ENCODE peak calls at places on chromosomes 13 and 19, in ten cellular contexts. G, O, I, V, J, N, Y, U, B and H are unnamed samples.

GRCh38 chr13:109576331-109576813 is 210.0 kb downstream of the IRS2 start:
- DNase-seq in G (no peak), O (no peak), I (no peak), V (no peak), J (no peak), N (peak; percentile 10), Y (no peak), U (no peak), B (no peak), H (no peak)

GRCh38 chr19:15173746-15174404 is 26.9 kb downstream of the NOTCH3 start:
- DNase-seq in G (no peak), O (no peak), I (no peak), V (peak; percentile 19), J (peak; percentile 37), N (no peak), Y (no peak), U (no peak), B (no peak), H (no peak)

GRCh38 chr19:40331052-40331451 is 17.1 kb downstream of the C19orf47 start:
- DNase-seq in G (no peak), O (no peak), I (no peak), V (no peak), J (no peak), N (no peak), Y (no peak), U (no peak), B (no peak), H (no peak)

GRCh38 chr19:52188822-52189744 is 769 bp upstream of the PPP2R1A start:
- DNase-seq in G (peak; percentile 99), O (peak; percentile 15), I (no peak), V (peak; percentile 8), J (no peak), N (peak; percentile 60), Y (no peak), U (no peak), B (no peak), H (peak; percentile 58)

GRCh38 chr19:6473652-6474051 is 7.9 kb downstream of the DENND1C start:
- DNase-seq in G (no peak), O (no peak), I (no peak), V (no peak), J (no peak), N (no peak), Y (no peak), U (no peak), B (no peak), H (no peak)

GRCh38 chr13:101455863-101456262 is 3.4 kb downstream of the ITGBL1 start:
- DNase-seq in G (no peak), O (no peak), I (no peak), V (peak; percentile 94), J (no peak), N (peak; percentile 85), Y (no peak), U (peak; percentile 82), B (peak; percentile 90), H (no peak)

GRCh38 chr13:46775385-46776065 is 21.4 kb downstream of the ESD start:
- DNase-seq in G (no peak), O (no peak), I (no peak), V (no peak), J (no peak), N (no peak), Y (no peak), U (no peak), B (no peak), H (no peak)

GRCh38 chr13:20145521-20145920 is 15.3 kb downstream of the GJA3 start:
- DNase-seq in G (no peak), O (no peak), I (no peak), V (no peak), J (no peak), N (no peak), Y (no peak), U (no peak), B (no peak), H (no peak)

GRCh38 chr13:114057131-114058050 is 75.0 kb downstream of the RASA3 start:
- DNase-seq in G (no peak), O (no peak), I (no peak), V (no peak), J (no peak), N (no peak), Y (no peak), U (no peak), B (no peak), H (no peak)

GRCh38 chr19:42198676-42199439 is 18.6 kb downstream of the DEDD2 start:
- DNase-seq in G (no peak), O (no peak), I (no peak), V (no peak), J (peak; percentile 87), N (no peak), Y (no peak), U (no peak), B (no peak), H (no peak)

GRCh38 chr19:49395581-49396407 is 7.7 kb downstream of the KASH5 start:
- DNase-seq in G (no peak), O (no peak), I (no peak), V (no peak), J (no peak), N (no peak), Y (no peak), U (no peak), B (no peak), H (peak; percentile 73)

GRCh38 chr13:23392313-23392712 is 41.2 kb downstream of the SACS start:
- DNase-seq in G (no peak), O (no peak), I (no peak), V (no peak), J (no peak), N (no peak), Y (no peak), U (no peak), B (no peak), H (no peak)

GRCh38 chr19:18996796-18997394 is 36.4 kb downstream of the SUGP2 start:
- DNase-seq in G (no peak), O (no peak), I (no peak), V (no peak), J (no peak), N (no peak), Y (no peak), U (no peak), B (no peak), H (no peak)

GRCh38 chr13:35953537-35954206 is 177.5 kb downstream of the DCLK1 start:
- DNase-seq in G (no peak), O (peak; percentile 43), I (peak; percentile 53), V (peak; percentile 80), J (peak; percentile 28), N (peak; percentile 89), Y (peak; percentile 83), U (peak; percentile 85), B (peak; percentile 91), H (no peak)

GRCh38 chr13:93714171-93714570 is 487.6 kb downstream of the GPC6 start:
- DNase-seq in G (no peak), O (no peak), I (no peak), V (peak; percentile 18), J (no peak), N (no peak), Y (no peak), U (no peak), B (no peak), H (no peak)

GRCh38 chr19:53463263-53463662 is 4.3 kb upstream of the ZNF813 start:
- DNase-seq in G (no peak), O (no peak), I (no peak), V (no peak), J (peak; percentile 31), N (no peak), Y (peak; percentile 73), U (no peak), B (peak; percentile 6), H (no peak)

GRCh38 chr19:49502866-49503581 is 6.8 kb downstream of the RPS11 start:
- DNase-seq in G (no peak), O (no peak), I (peak; percentile 84), V (peak; percentile 58), J (peak; percentile 74), N (peak; percentile 47), Y (peak; percentile 77), U (peak; percentile 77), B (peak; percentile 71), H (no peak)

GRCh38 chr19:15128162-15128770 is 21.1 kb downstream of the SYDE1 start:
- DNase-seq in G (no peak), O (no peak), I (no peak), V (no peak), J (no peak), N (no peak), Y (no peak), U (no peak), B (no peak), H (no peak)

GRCh38 chr13:45811891-45812583 is 39.5 kb downstream of the SIAH3 start:
- DNase-seq in G (no peak), O (no peak), I (no peak), V (peak; percentile 9), J (no peak), N (no peak), Y (no peak), U (no peak), B (no peak), H (no peak)

GRCh38 chr13:77563110-77563509 is 27.6 kb downstream of the SCEL start:
- DNase-seq in G (no peak), O (no peak), I (no peak), V (no peak), J (no peak), N (peak; percentile 11), Y (no peak), U (no peak), B (no peak), H (no peak)

GRCh38 chr19:7349961-7350711 is 1.4 kb downstream of the ARHGEF18 start:
- DNase-seq in G (no peak), O (no peak), I (no peak), V (no peak), J (peak; percentile 79), N (no peak), Y (no peak), U (no peak), B (no peak), H (no peak)

GRCh38 chr19:45256836-45257235 is 5.8 kb downstream of the MARK4 start:
- DNase-seq in G (no peak), O (no peak), I (no peak), V (no peak), J (no peak), N (no peak), Y (no peak), U (no peak), B (no peak), H (no peak)

GRCh38 chr13:52395704-52396103 is 10.3 kb downstream of the THSD1 start:
- DNase-seq in G (no peak), O (no peak), I (no peak), V (no peak), J (no peak), N (no peak), Y (no peak), U (no peak), B (no peak), H (no peak)

GRCh38 chr13:63190219-63190618 is 1774.6 kb upstream of the PCDH20 start:
- DNase-seq in G (no peak), O (no peak), I (peak; percentile 39), V (peak; percentile 37), J (no peak), N (no peak), Y (no peak), U (no peak), B (no peak), H (no peak)

GRCh38 chr19:54062643-54063042 is 1.1 kb downstream of the VSTM1 start:
- DNase-seq in G (no peak), O (no peak), I (no peak), V (no peak), J (no peak), N (no peak), Y (no peak), U (no peak), B (no peak), H (no peak)

GRCh38 chr19:17243854-17244617 is 1.7 kb downstream of the NR2F6 start:
- DNase-seq in G (no peak), O (peak; percentile 60), I (no peak), V (peak; percentile 65), J (peak; percentile 37), N (no peak), Y (peak; percentile 76), U (no peak), B (peak; percentile 65), H (no peak)

GRCh38 chr13:74773263-74773662 is 639.1 kb upstream of the KLF12 start:
- DNase-seq in G (no peak), O (no peak), I (no peak), V (no peak), J (no peak), N (no peak), Y (no peak), U (no peak), B (no peak), H (no peak)

GRCh38 chr13:99590519-99591011 is 89.3 kb downstream of the TM9SF2 start:
- DNase-seq in G (no peak), O (no peak), I (no peak), V (no peak), J (no peak), N (peak; percentile 34), Y (no peak), U (no peak), B (peak; percentile 9), H (no peak)